ENCODE peak calls at places on chromosomes 4 and X, in six cellular contexts. S is effector memory CD8-positive, alpha-beta T cell; J is dorsolateral prefrontal cortex; G is bronchial epithelial cell; O is activated T-cell treated with anti-CD3 and anti-CD28 coated beads for 24 hours; V is hippocampal formation. M is an unnamed sample.

GRCh38 chrX:134377537-134377936 is 82.4 kb upstream of the HPRT1 start:
- DNase-seq in S (no peak), J (no peak), G (peak; percentile 34), O (no peak), V (no peak), M (no peak)

GRCh38 chr4:23333556-23333945 is 556.3 kb downstream of the PPARGC1A start:
- DNase-seq in S (no peak), J (no peak), G (peak; percentile 83), O (peak; percentile 1), V (no peak), M (no peak)

GRCh38 chrX:74382613-74383012 is 38.7 kb upstream of the SLC16A2 start:
- DNase-seq in S (peak; percentile 38), J (peak; percentile 49), G (peak; percentile 60), O (peak; percentile 32), V (peak; percentile 22), M (peak; percentile 37)

GRCh38 chr4:153209410-153209809 is 5.2 kb downstream of the TRIM2 start:
- DNase-seq in S (no peak), J (no peak), G (no peak), O (no peak), V (no peak), M (no peak)

GRCh38 chr4:26746742-26747351 is 113.8 kb upstream of the STIM2 start:
- DNase-seq in S (no peak), J (no peak), G (peak; percentile 20), O (peak; percentile 13), V (no peak), M (no peak)

GRCh38 chr4:53997901-53998300 is 66.5 kb downstream of the CHIC2 start:
- DNase-seq in S (no peak), J (no peak), G (no peak), O (no peak), V (no peak), M (no peak)

GRCh38 chrX:95071052-95071451 is 1397.0 kb downstream of the FAM133A start:
- DNase-seq in S (no peak), J (no peak), G (no peak), O (no peak), V (no peak), M (no peak)

GRCh38 chr4:139672732-139673131 is 7.1 kb downstream of the MGST2 start:
- DNase-seq in S (no peak), J (no peak), G (no peak), O (no peak), V (no peak), M (no peak)

GRCh38 chr4:68348577-68348976 is 1.3 kb downstream of the YTHDC1 start:
- DNase-seq in S (no peak), J (no peak), G (no peak), O (no peak), V (no peak), M (no peak)

GRCh38 chr4:177404980-177405379 is 37.3 kb downstream of the AGA start:
- DNase-seq in S (no peak), J (no peak), G (no peak), O (no peak), V (no peak), M (no peak)

GRCh38 chr4:6228158-6229067 is 28.1 kb upstream of the JAKMIP1 start:
- DNase-seq in S (no peak), J (no peak), G (no peak), O (no peak), V (no peak), M (no peak)

GRCh38 chr4:87092389-87093141 is 127.9 kb downstream of the KLHL8 start:
- DNase-seq in S (no peak), J (peak; percentile 76), G (peak; percentile 99), O (no peak), V (no peak), M (no peak)

GRCh38 chr4:156475322-156475721 is 496.3 kb downstream of the PDGFC start:
- DNase-seq in S (no peak), J (no peak), G (peak; percentile 75), O (no peak), V (peak; percentile 40), M (peak; percentile 16)

GRCh38 chrX:15292861-15293260 is 22.6 kb downstream of the ASB11 start:
- DNase-seq in S (no peak), J (no peak), G (peak; percentile 8), O (no peak), V (no peak), M (no peak)

GRCh38 chr4:567457-568350 is 8.4 kb downstream of the TMEM271 start:
- DNase-seq in S (no peak), J (no peak), G (no peak), O (no peak), V (no peak), M (no peak)

GRCh38 chr4:118968006-118968405 is 79.4 kb downstream of the SYNPO2 start:
- DNase-seq in S (no peak), J (no peak), G (no peak), O (no peak), V (peak; percentile 57), M (peak; percentile 70)

GRCh38 chr4:115729739-115730266 is 616.4 kb upstream of the NDST4 start:
- DNase-seq in S (no peak), J (no peak), G (no peak), O (no peak), V (no peak), M (no peak)

GRCh38 chr4:22391548-22391947 is 124.3 kb downstream of the ADGRA3 start:
- DNase-seq in S (no peak), J (no peak), G (no peak), O (no peak), V (no peak), M (no peak)

GRCh38 chrX:123274796-123275195 is 90.7 kb downstream of the GRIA3 start:
- DNase-seq in S (no peak), J (no peak), G (peak; percentile 39), O (no peak), V (no peak), M (no peak)

GRCh38 chr4:186807131-186807530 is 83.5 kb upstream of the FAT1 start:
- DNase-seq in S (no peak), J (no peak), G (no peak), O (no peak), V (no peak), M (no peak)

GRCh38 chr4:5524900-5525299 is 183.5 kb downstream of the EVC2 start:
- DNase-seq in S (no peak), J (no peak), G (no peak), O (no peak), V (no peak), M (peak; percentile 10)

M was measured in globus pallidus.